ENCODE peak calls at places on chromosome 15, in seven cellular contexts. G is MCF 10A, V is mucosa of descending colon, Y is OCI-LY7, D is stomach, C is thoracic aorta, N is suprapubic skin. S is an unnamed sample.

GRCh38 chr15:65954289-65954741 is 85.0 kb downstream of the RAB11A start:
- DNase-seq in G (peak; percentile 82), V (no peak), Y (peak; percentile 44), D (no peak), C (no peak), N (no peak), S (no peak)

GRCh38 chr15:41544650-41545015 is 576 bp upstream of the RPAP1 start:
- DNase-seq in G (peak; percentile 14), V (peak; percentile 18), Y (no peak), D (peak; percentile 42), C (no peak), N (peak; percentile 94), S (no peak)

GRCh38 chr15:45399381-45400212 is 21.3 kb upstream of the GATM start:
- DNase-seq in G (peak; percentile 64), V (no peak), Y (peak; percentile 76), D (no peak), C (no peak), N (no peak), S (no peak)

GRCh38 chr15:56775632-56776031 is 42.3 kb upstream of the ZNF280D start:
- DNase-seq in G (no peak), V (no peak), Y (peak; percentile 46), D (no peak), C (no peak), N (no peak), S (no peak)

GRCh38 chr15:56208185-56208584 is 35.5 kb downstream of the RFX7 start:
- DNase-seq in G (no peak), V (no peak), Y (no peak), D (no peak), C (no peak), N (no peak), S (no peak)

GRCh38 chr15:64017082-64017588 is 29.1 kb downstream of the DAPK2 start:
- DNase-seq in G (peak; percentile 67), V (no peak), Y (no peak), D (no peak), C (no peak), N (no peak), S (no peak)

GRCh38 chr15:52797625-52798501 is 7.7 kb upstream of the ONECUT1 start:
- DNase-seq in G (no peak), V (no peak), Y (no peak), D (no peak), C (no peak), N (peak; percentile 54), S (no peak)

GRCh38 chr15:43279496-43279895 is 12.8 kb upstream of the TGM5 start:
- DNase-seq in G (no peak), V (no peak), Y (no peak), D (no peak), C (no peak), N (no peak), S (no peak)

GRCh38 chr15:82196353-82196752 is 66.2 kb downstream of the EFL1 start:
- DNase-seq in G (no peak), V (no peak), Y (no peak), D (no peak), C (no peak), N (no peak), S (no peak)

GRCh38 chr15:52699457-52699856 is 20.3 kb upstream of the ATOSA start:
- DNase-seq in G (no peak), V (no peak), Y (no peak), D (no peak), C (no peak), N (no peak), S (no peak)

GRCh38 chr15:100919481-100920405 is 586 bp downstream of the LRRK1 start:
- DNase-seq in G (peak; percentile 45), V (peak; percentile 47), Y (peak; percentile 48), D (no peak), C (no peak), N (no peak), S (peak; percentile 60)

GRCh38 chr15:57680021-57680420 is 26.5 kb upstream of the POLR2M start:
- DNase-seq in G (peak; percentile 67), V (no peak), Y (no peak), D (no peak), C (no peak), N (no peak), S (no peak)

DNA sequence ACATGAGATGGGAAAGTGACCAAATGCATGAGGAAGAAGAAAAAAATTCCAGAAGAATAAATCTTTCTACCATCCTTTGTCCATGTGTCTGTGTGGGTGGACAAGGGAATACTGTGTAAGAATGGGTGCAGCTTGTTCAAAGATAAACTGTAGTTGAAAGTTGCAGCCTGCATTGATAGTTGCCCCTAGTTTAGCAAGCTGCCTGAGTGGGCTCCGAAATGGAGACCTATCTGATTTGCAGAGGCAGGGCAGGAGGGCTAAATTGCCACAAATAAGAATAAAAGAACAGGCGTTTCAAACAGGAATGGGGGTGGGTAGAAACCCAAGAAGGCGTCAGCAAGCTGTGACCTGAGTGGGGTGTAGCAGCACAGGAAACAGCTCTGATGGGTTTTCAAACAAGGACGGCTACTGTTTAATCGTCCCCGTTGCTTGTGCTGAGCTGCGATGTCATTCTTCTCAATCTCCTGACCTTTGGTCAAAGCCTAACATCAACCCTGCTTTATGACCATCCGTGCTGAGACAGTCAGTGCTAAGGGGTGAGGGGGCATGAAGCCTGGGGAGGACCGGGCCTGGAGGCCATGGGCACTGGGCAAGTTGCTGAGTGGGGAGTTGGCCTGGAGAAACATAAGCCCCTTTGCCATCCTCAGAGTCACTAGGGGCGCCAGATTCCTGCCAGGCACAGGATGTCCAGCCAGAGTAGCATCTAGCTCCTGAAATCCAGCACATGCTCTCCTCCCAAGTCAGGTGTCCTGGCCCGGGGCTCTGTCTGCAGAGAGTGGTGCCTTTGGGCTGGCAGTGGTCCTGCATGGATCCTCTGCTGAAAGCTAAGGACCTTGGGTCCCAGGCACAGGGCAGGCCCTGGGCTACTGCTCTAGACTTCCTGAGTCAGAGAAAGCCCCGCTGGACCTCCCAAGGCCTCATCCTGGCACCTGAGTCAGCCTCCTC is 19.2 kb upstream of the C15orf39 start:
- DNase-seq in G (no peak), V (peak; percentile 46), Y (no peak), D (no peak), C (no peak), N (peak; percentile 3), S (no peak)
- TF ChIP-seq CTCF in G (no peak), V (no peak), Y (peak; percentile 44), D (no peak), C (no peak), N (no peak), S (no peak)

DNA sequence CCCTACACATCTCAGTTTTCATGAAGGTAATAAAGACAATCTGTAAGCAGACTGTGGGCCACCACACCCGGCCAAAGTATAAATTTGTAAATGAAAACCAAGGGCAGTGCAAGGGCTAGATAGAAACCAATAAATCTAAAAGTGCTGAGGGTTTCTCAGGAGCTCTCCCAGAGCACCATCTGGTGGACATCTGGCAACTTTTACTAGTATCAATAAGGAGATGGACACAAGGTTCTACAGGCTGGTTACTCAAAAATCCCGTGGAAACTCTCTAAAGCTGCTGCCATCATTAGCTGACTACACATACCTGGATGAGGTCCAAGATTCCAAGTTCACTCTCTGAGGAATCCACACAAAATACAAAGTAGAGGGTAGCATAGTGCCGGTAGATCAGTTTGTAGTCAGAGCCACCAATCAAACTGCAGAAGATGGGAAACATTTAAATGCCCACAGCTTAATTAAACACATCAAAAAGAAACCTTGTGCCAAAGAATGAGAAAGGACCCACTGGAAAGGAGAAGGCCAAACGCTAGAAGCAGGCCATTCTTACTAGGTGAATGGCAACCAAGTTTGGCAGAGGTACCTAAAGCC is 5.5 kb downstream of the AP3S2 start:
- DNase-seq in G (peak; percentile 70), V (peak; percentile 75), Y (peak; percentile 22), D (no peak), C (no peak), N (no peak), S (no peak)
- TF ChIP-seq CTCF in G (peak; percentile 51), V (no peak), Y (peak; percentile 67), D (no peak), C (no peak), N (no peak), S (no peak)

GRCh38 chr15:33007295-33007855 is 187.1 kb downstream of the FMN1 start:
- DNase-seq in G (peak; percentile 46), V (no peak), Y (no peak), D (no peak), C (no peak), N (no peak), S (no peak)
- TF ChIP-seq CTCF in G (no peak), V (no peak), Y (peak; percentile 23), D (no peak), C (no peak), N (no peak), S (no peak)

DNA sequence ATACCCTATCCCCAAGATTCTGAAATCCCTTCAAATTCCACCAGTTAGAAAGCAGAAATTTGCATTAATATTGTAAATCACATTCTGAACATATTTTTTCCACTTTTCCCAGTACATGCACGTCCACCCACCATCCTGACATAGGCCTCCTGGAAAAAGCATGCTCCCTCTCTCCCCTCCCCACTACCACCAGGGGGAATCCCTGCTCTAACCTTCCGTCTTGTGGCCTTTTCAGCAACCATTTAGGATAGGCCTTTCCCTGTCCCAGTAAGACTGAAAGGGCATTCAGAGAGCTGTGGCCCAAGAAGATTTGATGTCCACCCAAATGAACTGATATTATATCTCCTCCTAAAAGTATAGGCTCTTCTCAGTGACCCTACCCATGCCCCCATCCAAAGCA is 182.1 kb downstream of the ARRDC4 start:
- DNase-seq in G (no peak), V (no peak), Y (no peak), D (no peak), C (no peak), N (no peak), S (no peak)
- TF ChIP-seq CTCF in G (no peak), V (no peak), Y (peak; percentile 34), D (no peak), C (no peak), N (no peak), S (no peak)

GRCh38 chr15:29115093-29115991 is 154.3 kb downstream of the NSMCE3 start:
- DNase-seq in G (no peak), V (no peak), Y (no peak), D (no peak), C (no peak), N (no peak), S (peak; percentile 54)
- TF ChIP-seq CTCF in G (no peak), V (no peak), Y (no peak), D (peak; percentile 18), C (peak; percentile 18), N (no peak), S (no peak)

DNA sequence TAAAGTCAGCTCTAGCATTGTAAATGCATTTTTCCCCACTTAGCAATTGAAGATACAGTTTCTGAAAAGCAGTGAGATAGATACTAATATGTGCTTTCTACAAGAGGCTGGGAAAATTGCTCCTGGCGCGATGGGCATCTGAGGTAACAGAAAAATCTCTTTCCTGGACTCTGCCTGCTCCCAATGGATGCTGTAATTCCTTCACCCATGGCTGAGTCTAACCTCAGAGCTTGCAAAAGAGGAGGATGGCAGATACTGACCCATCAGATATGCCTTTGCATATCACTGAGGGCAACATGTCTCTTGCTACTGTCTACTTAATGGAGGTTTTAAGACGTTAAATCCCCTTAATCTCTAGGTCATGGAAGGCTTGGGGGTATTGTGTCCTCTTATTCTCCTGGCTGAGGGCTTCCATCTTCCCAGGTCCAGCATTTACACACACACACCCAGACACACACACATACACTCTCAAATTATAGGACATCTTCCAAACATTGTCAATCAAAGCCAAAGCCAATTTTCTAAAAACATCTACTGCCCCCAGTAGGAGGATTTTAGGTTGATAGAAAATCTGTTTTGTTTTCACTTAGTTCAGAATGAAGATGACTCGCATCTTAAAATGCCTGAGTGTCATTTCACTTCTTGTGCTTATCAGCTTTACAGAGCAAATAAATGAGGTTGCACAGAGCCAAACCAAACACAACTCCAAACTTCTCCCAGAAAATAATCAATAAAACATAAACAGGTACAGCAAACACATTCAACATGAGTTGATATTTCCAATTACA is 2.4 kb downstream of the TRPM1 start:
- DNase-seq in G (no peak), V (no peak), Y (no peak), D (no peak), C (no peak), N (no peak), S (no peak)
- TF ChIP-seq CTCF in G (no peak), V (no peak), Y (peak; percentile 57), D (no peak), C (no peak), N (no peak), S (no peak)

GRCh38 chr15:36208868-36209582 is 370.4 kb upstream of the CDIN1 start:
- DNase-seq in G (no peak), V (no peak), Y (no peak), D (no peak), C (no peak), N (no peak), S (no peak)
- TF ChIP-seq CTCF in G (no peak), V (no peak), Y (no peak), D (no peak), C (no peak), N (no peak), S (no peak)

S was measured in GM13976.